ENCODE peak calls at places on chromosomes 16 and 17, in seven cellular contexts. Q is right lobe of liver, E is fibroblast of lung, J is kidney epithelial cell, V is kidney, T is tibial artery, W is heart right ventricle. I is an unnamed sample.

GRCh38 chr17:63452091-63452978 is 6.2 kb upstream of the CYB561 start:
- DNase-seq in Q (no peak), E (no peak), J (no peak), V (no peak), T (no peak), W (no peak), I (no peak)

GRCh38 chr16:49067776-49068175 is 213.9 kb downstream of the CBLN1 start:
- DNase-seq in Q (no peak), E (no peak), J (no peak), V (no peak), T (no peak), W (peak; percentile 13), I (no peak)

GRCh38 chr17:34154916-34155730 is 100.0 kb upstream of the CCL2 start:
- DNase-seq in Q (no peak), E (no peak), J (no peak), V (no peak), T (no peak), W (no peak), I (no peak)

GRCh38 chr16:56470232-56470631 is 18.9 kb downstream of the OGFOD1 start:
- DNase-seq in Q (no peak), E (no peak), J (no peak), V (no peak), T (no peak), W (no peak), I (no peak)

GRCh38 chr16:1500465-1501150 is 7.4 kb downstream of the TELO2 start:
- DNase-seq in Q (no peak), E (no peak), J (no peak), V (peak; percentile 69), T (no peak), W (no peak), I (no peak)

GRCh38 chr17:78676415-78677302 is 99.5 kb upstream of the DNAH17 start:
- DNase-seq in Q (no peak), E (no peak), J (no peak), V (no peak), T (no peak), W (no peak), I (peak; percentile 26)

GRCh38 chr17:60107526-60108257 is 29.0 kb upstream of the HEATR6 start:
- DNase-seq in Q (no peak), E (no peak), J (no peak), V (no peak), T (no peak), W (no peak), I (no peak)

GRCh38 chr16:49742428-49743205 is 113.3 kb downstream of the ZNF423 start:
- DNase-seq in Q (no peak), E (no peak), J (no peak), V (no peak), T (no peak), W (no peak), I (no peak)

GRCh38 chr16:58638148-58639036 is 8.8 kb upstream of the CNOT1 start:
- DNase-seq in Q (peak; percentile 78), E (peak; percentile 90), J (peak; percentile 60), V (peak; percentile 59), T (no peak), W (peak; percentile 14), I (no peak)
- TF ChIP-seq CTCF in Q (peak; percentile 62), E (peak; percentile 36), J (peak; percentile 52), V (peak; percentile 46), T (peak; percentile 11), W (peak; percentile 51), I (no peak)

DNA sequence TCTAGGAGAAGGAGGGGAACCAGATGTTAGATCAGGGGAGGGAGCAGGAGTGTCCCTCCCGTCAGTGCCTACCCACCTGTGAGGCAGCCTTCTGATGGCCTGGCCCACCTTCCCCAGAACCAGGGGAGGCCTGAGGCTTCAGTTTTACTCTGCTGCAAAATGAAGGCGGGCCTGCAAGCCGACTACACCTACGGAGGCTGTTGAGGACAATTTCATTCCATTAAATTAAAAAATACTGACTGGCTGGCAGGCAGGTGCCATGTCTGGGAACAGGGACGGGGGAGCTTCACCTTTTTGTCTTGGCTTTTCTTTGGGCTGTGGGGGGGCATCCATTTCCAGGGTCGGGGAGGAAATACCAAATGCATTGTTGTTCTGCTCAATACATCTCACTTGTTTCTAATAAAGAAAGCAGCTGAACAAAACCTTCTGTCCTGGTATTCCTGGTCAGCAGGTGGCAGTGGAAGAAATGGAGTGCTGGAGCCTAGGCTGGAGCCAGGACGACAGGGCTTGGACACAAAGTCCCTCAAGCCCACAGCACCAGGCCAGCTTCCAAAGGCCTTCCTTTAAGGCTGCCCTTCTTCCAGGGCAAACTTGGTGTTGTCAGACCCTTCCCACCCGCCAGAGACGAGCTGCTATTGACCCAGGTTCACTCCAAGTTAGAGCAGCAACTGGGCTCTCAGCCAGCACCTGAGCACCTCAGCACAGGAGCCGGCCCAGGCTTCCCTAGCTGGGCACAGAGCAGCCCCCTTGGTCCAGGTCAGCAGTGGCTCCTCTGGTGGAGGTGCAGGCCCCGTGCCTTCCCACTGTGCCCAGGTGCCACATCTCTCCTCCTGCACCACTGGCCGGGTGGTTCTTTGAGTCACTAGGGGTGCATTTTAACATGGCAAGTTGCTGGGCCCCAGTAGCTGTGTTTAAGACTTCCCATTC is 23.5 kb downstream of the PLCD3 start:
- DNase-seq in Q (no peak), E (no peak), J (no peak), V (no peak), T (no peak), W (no peak), I (no peak)
- TF ChIP-seq CTCF in Q (peak; percentile 8), E (no peak), J (no peak), V (no peak), T (no peak), W (peak; percentile 34), I (no peak)

GRCh38 chr16:58306327-58306726 is 11.5 kb upstream of the PRSS54 start:
- DNase-seq in Q (no peak), E (peak; percentile 24), J (no peak), V (no peak), T (no peak), W (no peak), I (peak; percentile 16)
- TF ChIP-seq CTCF in Q (peak; percentile 56), E (peak; percentile 41), J (peak; percentile 37), V (peak; percentile 29), T (peak; percentile 12), W (peak; percentile 45), I (peak; percentile 62)

GRCh38 chr17:82328141-82328993 is 5.2 kb downstream of the SECTM1 start:
- DNase-seq in Q (peak; percentile 95), E (no peak), J (no peak), V (peak; percentile 73), T (no peak), W (no peak), I (no peak)
- TF ChIP-seq CTCF in Q (no peak), E (no peak), J (no peak), V (no peak), T (no peak), W (no peak), I (no peak)

DNA sequence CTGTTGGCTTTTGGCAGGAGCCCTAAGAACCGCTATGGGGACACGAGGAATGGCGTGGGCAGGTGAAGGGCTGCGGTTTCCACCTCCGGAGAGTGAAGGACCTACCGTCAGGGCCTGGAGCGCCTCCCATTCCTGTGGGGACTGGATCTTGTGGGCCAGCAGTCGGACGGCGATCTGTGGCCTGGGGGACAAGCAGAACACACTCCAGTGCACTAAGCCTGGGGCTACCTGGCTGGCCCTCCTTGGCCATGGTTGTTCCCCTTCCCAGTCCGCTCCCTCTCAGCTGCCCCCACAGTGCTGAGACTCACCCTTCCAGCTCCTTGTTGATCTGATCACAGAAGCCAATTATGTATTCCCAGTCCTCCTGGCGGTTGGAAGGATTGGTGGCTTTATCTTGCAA is 15.0 kb downstream of the GGA3 start:
- DNase-seq in Q (no peak), E (no peak), J (no peak), V (no peak), T (no peak), W (no peak), I (no peak)
- TF ChIP-seq CTCF in Q (no peak), E (no peak), J (no peak), V (no peak), T (no peak), W (no peak), I (no peak)

I was measured in CD4-positive, alpha-beta T cell.